ENCODE peak calls at places on chromosome 17, in four cellular contexts. B is GM12878, V is K562, C is HepG2. G is an unnamed sample.

GRCh38 chr17:80504671-80505413 is 28.4 kb upstream of the NPTX1 start:
- DNase-seq in B (no peak), V (no peak), C (no peak), G (no peak)

GRCh38 chr17:45935710-45936509 is 41.6 kb downstream of the MAPT start:
- DNase-seq in B (no peak), V (no peak), C (peak; percentile 95), G (no peak)

GRCh38 chr17:64355536-64356303 is 34.9 kb downstream of the PECAM1 start:
- DNase-seq in B (no peak), V (no peak), C (no peak), G (no peak)

GRCh38 chr17:34252138-34252889 is 2.8 kb upstream of the CCL2 start:
- DNase-seq in B (peak; percentile 7), V (peak; percentile 46), C (no peak), G (peak; percentile 23)

GRCh38 chr17:15742051-15742795 is 10.1 kb downstream of the TBC1D26 start:
- DNase-seq in B (no peak), V (no peak), C (no peak), G (no peak)

GRCh38 chr17:74860229-74860998 is 729 bp upstream of the GRIN2C start:
- DNase-seq in B (no peak), V (no peak), C (no peak), G (no peak)

GRCh38 chr17:55632893-55633292 is 89.8 kb downstream of the TMEM100 start:
- DNase-seq in B (no peak), V (no peak), C (no peak), G (no peak)

GRCh38 chr17:45844695-45845375 is at the start of gene SPPL2C:
- DNase-seq in B (no peak), V (no peak), C (no peak), G (no peak)

GRCh38 chr17:13480877-13481276 is 120.9 kb downstream of the HS3ST3A1 start:
- DNase-seq in B (no peak), V (no peak), C (no peak), G (no peak)

DNA sequence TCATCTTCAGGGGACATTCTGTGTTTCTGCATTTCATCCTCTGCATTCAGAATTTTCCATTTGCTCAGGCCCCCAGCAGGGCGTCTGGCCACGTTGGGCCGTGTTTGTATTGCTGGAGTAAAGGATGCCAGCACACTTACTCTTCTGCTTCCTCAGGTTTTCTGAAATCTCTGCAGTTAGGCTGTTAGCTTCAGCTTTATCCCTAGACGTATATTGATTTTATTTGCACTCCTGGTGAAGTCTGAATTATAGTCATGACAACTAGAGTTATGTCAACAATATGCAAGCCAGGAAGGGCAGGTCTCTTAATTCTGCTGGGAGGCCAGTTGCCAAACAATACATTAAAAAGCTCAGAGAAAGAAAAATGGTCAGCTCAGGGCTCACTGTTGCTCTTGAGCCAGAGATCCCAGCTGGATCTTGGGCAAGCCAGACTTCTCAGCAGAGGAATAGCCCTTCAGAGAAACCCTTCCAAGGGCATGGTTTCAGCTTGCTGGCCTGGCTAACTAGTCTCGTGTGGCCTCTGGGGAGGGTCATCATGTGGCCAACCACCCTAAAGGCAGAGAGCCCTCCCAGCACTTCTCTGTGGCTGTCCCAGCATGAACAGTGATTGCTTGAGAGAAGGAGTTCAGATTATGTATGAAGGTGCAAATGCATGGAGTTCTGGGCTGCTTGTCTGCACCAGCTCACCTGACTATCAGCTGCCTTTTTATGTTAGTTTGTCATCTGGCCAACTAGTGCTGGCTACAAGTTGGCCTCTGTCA is 110.2 kb upstream of the CACNG5 start:
- DNase-seq in B (no peak), V (no peak), C (no peak), G (no peak)
- TF ChIP-seq ESRRA in B (no peak), V (no peak), C (no peak), G (no peak)

DNA sequence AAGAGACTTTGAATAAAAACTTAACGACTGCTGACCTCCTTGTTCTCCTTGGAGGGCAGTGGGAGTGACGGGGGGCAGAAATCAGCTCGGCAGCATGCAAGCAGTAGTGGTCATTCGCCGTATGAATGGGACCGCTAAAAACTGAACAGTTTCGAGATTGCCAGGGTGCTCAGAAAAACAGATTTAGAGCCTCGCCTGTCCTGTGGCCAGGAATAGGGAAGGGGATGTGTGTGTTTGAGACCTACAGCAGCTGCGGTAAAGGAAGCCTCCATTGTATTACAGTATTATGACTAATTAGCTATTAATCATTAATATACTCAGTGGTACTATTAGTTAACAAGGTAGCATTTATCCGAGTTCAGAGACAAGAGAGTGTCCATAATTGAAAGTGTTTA is 670 bp upstream of the ZNF652 start:
- DNase-seq in B (no peak), V (no peak), C (no peak), G (no peak)
- TF ChIP-seq ATF3 in B (no peak), V (no peak), C (no peak), G (no peak)

GRCh38 chr17:81944858-81945257 is 2.2 kb downstream of the MYADML2 start:
- DNase-seq in B (no peak), V (no peak), C (no peak), G (no peak)
- TF ChIP-seq ESRRA in B (no peak), V (no peak), C (no peak), G (no peak)

GRCh38 chr17:7835818-7836595 is 2.0 kb downstream of the KDM6B start:
- DNase-seq in B (no peak), V (no peak), C (peak; percentile 64), G (peak; percentile 80)
- TF ChIP-seq ATF3 in B (no peak), V (no peak), C (no peak), G (no peak)

GRCh38 chr17:35640977-35641526 is 53.9 kb downstream of the AP2B1 start:
- DNase-seq in B (no peak), V (no peak), C (no peak), G (no peak)

GRCh38 chr17:35651467-35651866 is 64.3 kb downstream of the AP2B1 start:
- DNase-seq in B (no peak), V (no peak), C (no peak), G (no peak)

DNA sequence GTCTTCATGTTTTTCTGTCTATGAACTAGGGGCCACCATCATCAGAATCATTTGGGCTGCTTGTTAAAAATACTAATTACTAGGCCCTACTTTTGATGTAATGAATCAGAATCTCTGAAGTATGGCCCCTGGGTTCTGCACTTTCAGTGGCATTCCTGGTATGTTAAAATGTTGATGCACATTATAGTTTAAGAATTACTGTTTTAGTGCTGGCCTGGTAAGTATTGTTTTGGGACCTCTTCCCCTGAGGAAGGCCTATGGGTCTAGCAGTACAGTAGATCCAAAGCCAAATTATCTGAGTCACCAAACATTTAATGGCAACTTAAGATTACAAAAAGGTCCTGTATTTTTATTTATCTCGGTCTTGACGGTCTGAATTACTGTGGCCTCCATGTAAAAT is 58.8 kb downstream of the AP2B1 start:
- DNase-seq in B (no peak), V (no peak), C (no peak), G (no peak)
- TF ChIP-seq ESRRA in B (no peak), V (no peak), C (no peak), G (no peak)

GRCh38 chr17:49379926-49380325 is 17.9 kb upstream of the ZNF652 start:
- DNase-seq in B (no peak), V (no peak), C (no peak), G (no peak)

GRCh38 chr17:49382556-49382955 is 20.5 kb upstream of the ZNF652 start:
- DNase-seq in B (no peak), V (no peak), C (no peak), G (no peak)

GRCh38 chr17:49383048-49383447 is 21.0 kb upstream of the ZNF652 start:
- DNase-seq in B (no peak), V (no peak), C (no peak), G (no peak)

GRCh38 chr17:49381793-49382192 is 19.7 kb upstream of the ZNF652 start:
- DNase-seq in B (no peak), V (no peak), C (no peak), G (no peak)

DNA sequence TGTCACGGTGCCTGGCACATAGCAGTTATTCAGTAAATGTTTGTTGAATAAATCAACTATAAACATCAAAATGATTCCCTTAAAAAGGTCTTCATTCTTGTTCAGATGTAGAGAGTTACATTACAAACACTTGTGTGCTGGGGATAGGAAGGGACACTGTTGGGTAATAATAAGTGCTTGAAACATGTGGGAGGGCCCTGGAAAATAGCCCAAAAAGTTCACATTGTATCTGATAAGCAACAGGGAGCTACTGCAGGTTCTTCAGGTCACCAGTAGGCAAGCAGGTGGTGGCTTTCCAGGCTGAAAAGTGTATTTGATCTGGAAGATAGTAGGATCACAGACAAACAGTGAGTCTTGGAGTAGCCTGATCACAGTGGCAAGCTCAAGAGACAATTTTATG is 19.0 kb upstream of the ZNF652 start:
- DNase-seq in B (no peak), V (no peak), C (no peak), G (no peak)
- TF ChIP-seq ATF3 in B (no peak), V (no peak), C (no peak), G (no peak)

DNA sequence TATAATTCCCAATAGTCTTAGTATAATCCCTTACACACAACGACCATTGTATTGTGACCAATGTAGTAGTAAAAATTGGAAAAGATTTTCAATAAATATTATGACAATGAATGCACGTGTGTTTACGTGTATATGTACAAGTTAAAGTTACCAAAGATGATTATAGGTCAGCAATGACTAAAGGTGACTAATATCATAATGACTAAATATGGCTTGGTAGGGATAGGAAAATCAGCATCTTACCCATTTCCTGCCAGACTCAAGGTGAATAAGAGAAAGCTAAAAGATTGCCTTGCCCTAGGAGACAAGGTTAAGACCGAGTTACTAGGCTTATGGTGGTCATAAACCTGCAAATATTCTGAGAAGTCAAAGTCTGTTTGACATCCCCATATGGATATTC is 34.4 kb downstream of the CPD start:
- DNase-seq in B (no peak), V (no peak), C (no peak), G (no peak)
- TF ChIP-seq ESRRA in B (no peak), V (no peak), C (no peak), G (no peak)

DNA sequence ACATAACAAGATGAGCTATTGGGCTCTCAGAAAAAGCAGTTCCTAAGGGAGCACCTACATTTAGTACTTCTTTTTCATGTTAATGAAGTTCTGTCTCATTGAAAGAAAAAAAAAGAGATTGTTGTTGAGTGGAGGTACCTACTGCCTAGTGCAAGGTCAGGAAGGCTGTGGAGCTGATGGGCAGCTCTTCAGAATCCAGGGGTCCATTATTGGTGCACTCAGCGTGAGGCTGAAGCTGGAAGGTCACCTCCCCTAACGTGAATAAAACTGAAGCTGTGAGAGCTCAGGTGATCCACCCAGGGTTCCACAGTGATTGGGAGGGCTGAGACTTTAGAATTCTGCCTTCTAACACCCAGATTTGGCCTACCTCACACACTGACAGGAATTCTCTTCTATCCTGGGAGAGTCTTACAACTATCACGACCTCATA is 153.9 kb upstream of the TBX2 start:
- DNase-seq in B (no peak), V (no peak), C (no peak), G (no peak)
- TF ChIP-seq ATF3 in B (no peak), V (no peak), C (no peak), G (no peak)